ENCODE peak calls at places on chromosome 16, in seven cellular contexts. U is PC-3, E is GM23248, V is AG04450, D is BJ, Z is lower leg skin, A is lung. X is an unnamed sample.

GRCh38 chr16:1501630-1502029 is 8.5 kb downstream of the TELO2 start:
- DNase-seq in E (no peak), V (no peak), U (no peak), D (no peak), A (no peak), Z (no peak), X (no peak)

GRCh38 chr16:59339871-59340270 is 605.8 kb upstream of the GOT2 start:
- DNase-seq in E (no peak), V (no peak), D (no peak), Z (no peak), U (no peak), A (no peak), X (no peak)

GRCh38 chr16:24419709-24420108 is 119.7 kb upstream of the RBBP6 start:
- DNase-seq in D (no peak), A (no peak), U (no peak), V (no peak), E (no peak), Z (no peak), X (no peak)

GRCh38 chr16:15993946-15994665 is 44.7 kb downstream of the ABCC1 start:
- DNase-seq in U (no peak), E (peak; percentile 69), A (no peak), Z (no peak), D (no peak), V (no peak), X (peak; percentile 97)

GRCh38 chr16:50666658-50667496 is 14.2 kb downstream of the SNX20 start:
- DNase-seq in D (no peak), V (no peak), A (no peak), Z (no peak), E (no peak), U (no peak), X (no peak)

GRCh38 chr16:15732416-15732815 is 82.4 kb downstream of the NDE1 start:
- DNase-seq in V (no peak), Z (no peak), E (peak; percentile 24), U (no peak), A (no peak), D (no peak), X (no peak)

GRCh38 chr16:49833055-49833454 is 22.9 kb downstream of the ZNF423 start:
- DNase-seq in Z (no peak), D (no peak), U (no peak), A (no peak), E (peak; percentile 6), V (no peak), X (peak; percentile 62)

GRCh38 chr16:29022196-29022595 is 37.3 kb downstream of the LAT start:
- DNase-seq in Z (no peak), E (no peak), U (no peak), D (no peak), V (no peak), A (no peak), X (no peak)

GRCh38 chr16:23104032-23104955 is 45.0 kb downstream of the USP31 start:
- DNase-seq in Z (no peak), A (no peak), E (no peak), U (no peak), V (no peak), D (no peak), X (no peak)

GRCh38 chr16:57908409-57908987 is 62.4 kb downstream of the CNGB1 start:
- DNase-seq in D (no peak), Z (no peak), E (no peak), U (no peak), V (no peak), A (no peak), X (no peak)

GRCh38 chr16:18942069-18942468 is 15.9 kb upstream of the SMG1 start:
- DNase-seq in U (no peak), A (no peak), E (no peak), Z (no peak), V (no peak), D (no peak), X (no peak)

GRCh38 chr16:24508614-24509013 is 30.8 kb upstream of the RBBP6 start:
- DNase-seq in U (no peak), D (no peak), V (peak; percentile 16), E (peak; percentile 88), A (no peak), Z (no peak), X (peak; percentile 76)

GRCh38 chr16:1288813-1289479 is 20.5 kb upstream of the UBE2I start:
- DNase-seq in U (no peak), Z (no peak), V (no peak), E (no peak), A (no peak), D (no peak), X (no peak)

GRCh38 chr16:2486645-2487516 is 12.0 kb downstream of the TBC1D24 start:
- DNase-seq in Z (peak; percentile 73), U (no peak), V (no peak), E (peak; percentile 40), D (no peak), A (peak; percentile 64), X (no peak)

GRCh38 chr16:47016700-47017133 is 43.2 kb upstream of the DNAJA2 start:
- DNase-seq in Z (no peak), E (no peak), V (no peak), A (peak; percentile 29), D (no peak), U (no peak), X (no peak)

GRCh38 chr16:2091722-2092620 is 43.7 kb downstream of the PKD1 start:
- DNase-seq in V (no peak), Z (no peak), E (no peak), D (no peak), U (no peak), A (no peak), X (no peak)

GRCh38 chr16:35207059-35207999 is 1747.9 kb downstream of the TP53TG3F start:
- DNase-seq in E (no peak), D (no peak), Z (no peak), U (no peak), A (no peak), V (no peak), X (no peak)

GRCh38 chr16:50267151-50267631 is 840 bp downstream of the ADCY7 start:
- DNase-seq in Z (no peak), D (no peak), E (no peak), U (no peak), A (no peak), V (no peak), X (no peak)

GRCh38 chr16:25689137-25689836 is 2.5 kb upstream of the HS3ST4 start:
- DNase-seq in D (no peak), V (no peak), A (no peak), Z (no peak), U (no peak), E (no peak), X (no peak)

GRCh38 chr16:9092282-9092962 is 978 bp downstream of the HAPSTR1 start:
- DNase-seq in D (no peak), E (peak; percentile 62), Z (peak; percentile 40), A (peak; percentile 48), V (no peak), U (no peak), X (no peak)

GRCh38 chr16:30737794-30738648 is 10.2 kb upstream of the PHKG2 start:
- DNase-seq in D (no peak), Z (no peak), V (no peak), A (no peak), U (no peak), E (no peak), X (no peak)

GRCh38 chr16:2040450-2041105 is 7.1 kb downstream of the NTHL1 start:
- DNase-seq in A (no peak), V (no peak), U (peak; percentile 37), E (no peak), D (no peak), Z (no peak), X (no peak)

GRCh38 chr16:4244881-4245280 is 3.0 kb upstream of the SRL start:
- DNase-seq in V (no peak), D (no peak), U (no peak), E (no peak), Z (no peak), A (no peak), X (no peak)

GRCh38 chr16:64470916-64471315 is 650.9 kb downstream of the CDH11 start:
- DNase-seq in V (no peak), A (no peak), Z (no peak), E (peak; percentile 3), D (no peak), U (no peak), X (no peak)

GRCh38 chr16:65122974-65123845 is 1.3 kb upstream of the CDH11 start:
- DNase-seq in A (peak; percentile 39), V (no peak), E (peak; percentile 78), U (peak; percentile 48), D (no peak), Z (peak; percentile 52), X (peak; percentile 74)

GRCh38 chr16:11196286-11196828 is 59.6 kb downstream of the SOCS1 start:
- DNase-seq in D (no peak), U (no peak), A (no peak), V (no peak), E (no peak), Z (no peak), X (peak; percentile 58)

GRCh38 chr16:72092832-72093447 is 480 bp downstream of the TXNL4B start:
- DNase-seq in A (no peak), U (peak; percentile 63), E (peak; percentile 70), V (peak; percentile 34), D (no peak), Z (no peak), X (peak; percentile 86)
- H3K4me3 ChIP-seq in A (peak overlapping the region; percentile 79), U (peak overlapping the region; percentile 92), E (peak overlapping the region; percentile 97), V (peak overlapping the region; percentile 90), D (peak overlapping the region; percentile 91), Z (peak overlapping the region; percentile 93), X (peak overlapping the region; percentile 95)

DNA sequence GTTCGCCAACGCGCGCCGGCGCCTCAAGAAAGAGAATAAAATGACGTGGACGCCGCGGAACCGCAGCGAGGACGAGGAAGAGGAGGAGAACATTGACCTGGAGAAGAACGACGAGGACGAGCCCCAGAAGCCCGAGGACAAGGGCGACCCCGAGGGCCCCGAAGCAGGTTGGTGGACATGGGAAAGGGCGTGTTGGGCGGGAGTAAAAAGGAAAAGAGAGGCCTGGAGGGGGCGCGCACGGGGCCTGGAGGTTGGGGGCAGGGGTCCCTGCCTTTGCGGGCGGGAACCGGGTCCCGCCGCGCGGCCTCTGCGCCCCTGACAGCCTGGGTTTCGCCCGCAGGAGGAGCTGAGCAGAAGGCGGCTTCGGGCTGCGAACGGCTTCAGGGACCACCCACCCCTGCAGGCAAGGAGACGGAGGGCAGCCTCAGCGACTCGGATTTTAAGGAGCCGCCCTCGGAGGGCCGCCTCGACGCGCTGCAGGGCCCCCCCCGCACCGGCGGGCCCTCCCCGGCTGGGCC is 2.1 kb downstream of the IRX5 start:
- DNase-seq in U (no peak), V (no peak), D (no peak), Z (no peak), A (no peak), E (peak; percentile 59), X (no peak)
- H3K4me3 ChIP-seq in U (no peak overlapping the region), V (no peak overlapping the region), D (peak overlapping the region; percentile 65), Z (peak overlapping the region; percentile 75), A (peak overlapping the region; percentile 76), E (peak overlapping the region; percentile 87), X (peak overlapping the region; percentile 84)

DNA sequence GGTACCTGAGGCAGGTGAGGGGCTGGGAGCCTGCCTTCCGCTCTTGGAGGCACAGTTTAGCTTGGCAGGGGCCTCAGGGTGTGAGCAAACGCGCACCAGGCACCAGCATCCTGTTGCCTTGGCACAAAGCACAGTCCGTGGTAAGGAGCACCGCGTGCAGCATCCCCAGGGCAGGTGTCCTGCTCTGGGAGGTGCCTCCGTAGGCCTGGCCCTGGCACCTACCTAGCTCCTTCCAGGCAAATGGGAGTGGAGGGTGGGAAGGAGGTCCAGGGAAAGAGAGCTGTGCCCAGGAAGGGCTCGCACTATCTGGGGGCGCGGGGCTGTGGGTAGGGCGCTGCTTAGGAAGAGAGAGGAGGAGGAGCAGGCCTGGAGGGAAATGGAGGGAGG is 3.1 kb upstream of the GSE1 start:
- DNase-seq in U (peak; percentile 31), D (no peak), Z (peak; percentile 31), E (no peak), A (no peak), V (no peak), X (no peak)
- H3K4me3 ChIP-seq in U (peak overlapping the region; percentile 50), D (no peak overlapping the region), Z (no peak overlapping the region), E (peak overlapping the region; percentile 22), A (no peak overlapping the region), V (no peak overlapping the region), X (peak overlapping the region; percentile 22)

GRCh38 chr16:79543219-79543618 is 57.3 kb downstream of the MAF start:
- DNase-seq in U (no peak), D (no peak), Z (no peak), V (no peak), E (no peak), A (no peak), X (no peak)
- H3K4me3 ChIP-seq in U (no peak overlapping the region), D (no peak overlapping the region), Z (no peak overlapping the region), V (no peak overlapping the region), E (no peak overlapping the region), A (no peak overlapping the region), X (no peak overlapping the region)